ENCODE peak calls at places on chromosomes 3 and 15, in four cellular contexts. One of them, this sample, is unnamed.

GRCh38 chr15:77818484-77819270 is 186.0 kb upstream of the LINGO1 start:
- DNase-seq in IMR-90: no peak
- DNase-seq in GM12878: no peak
- DNase-seq in A549: no peak
- DNase-seq in this sample: no peak

GRCh38 chr3:158104346-158105020 is 1.7 kb downstream of the SHOX2 start:
- DNase-seq in A549: no peak
- DNase-seq in IMR-90: no peak
- DNase-seq in GM12878: no peak
- DNase-seq in this sample: no peak

GRCh38 chr3:126021702-126022101 is 52.7 kb downstream of the ROPN1B start:
- DNase-seq in A549: no peak
- DNase-seq in GM12878: no peak
- DNase-seq in IMR-90: no peak
- DNase-seq in this sample: no peak

GRCh38 chr3:119880966-119881365 is 99.1 kb downstream of the NR1I2 start:
- DNase-seq in GM12878: no peak
- DNase-seq in IMR-90: peak; percentile 62
- DNase-seq in A549: no peak
- DNase-seq in this sample: no peak

GRCh38 chr3:195546130-195546560 is 3.0 kb upstream of the PPP1R2 start:
- DNase-seq in A549: peak; percentile 60
- DNase-seq in IMR-90: peak; percentile 73
- DNase-seq in GM12878: no peak
- DNase-seq in this sample: no peak

GRCh38 chr3:172084871-172085556 is 45.6 kb downstream of the FNDC3B start:
- DNase-seq in A549: no peak
- DNase-seq in IMR-90: peak; percentile 40
- DNase-seq in GM12878: no peak
- DNase-seq in this sample: no peak

GRCh38 chr15:77871838-77872371 is 205.6 kb downstream of the TBC1D2B start:
- DNase-seq in IMR-90: no peak
- DNase-seq in GM12878: no peak
- DNase-seq in A549: no peak
- DNase-seq in this sample: peak; percentile 43

GRCh38 chr15:25136119-25136518 is 181.3 kb downstream of the SNRPN start:
- DNase-seq in GM12878: no peak
- DNase-seq in A549: peak; percentile 7
- DNase-seq in IMR-90: peak; percentile 15
- DNase-seq in this sample: peak; percentile 7

GRCh38 chr3:82643948-82644347 is 882.5 kb upstream of the GBE1 start:
- DNase-seq in A549: peak; percentile 26
- DNase-seq in IMR-90: no peak
- DNase-seq in GM12878: no peak
- DNase-seq in this sample: no peak

GRCh38 chr3:14863324-14864100 is 44.8 kb downstream of the FGD5 start:
- DNase-seq in A549: no peak
- DNase-seq in IMR-90: no peak
- DNase-seq in GM12878: no peak
- DNase-seq in this sample: no peak

DNA sequence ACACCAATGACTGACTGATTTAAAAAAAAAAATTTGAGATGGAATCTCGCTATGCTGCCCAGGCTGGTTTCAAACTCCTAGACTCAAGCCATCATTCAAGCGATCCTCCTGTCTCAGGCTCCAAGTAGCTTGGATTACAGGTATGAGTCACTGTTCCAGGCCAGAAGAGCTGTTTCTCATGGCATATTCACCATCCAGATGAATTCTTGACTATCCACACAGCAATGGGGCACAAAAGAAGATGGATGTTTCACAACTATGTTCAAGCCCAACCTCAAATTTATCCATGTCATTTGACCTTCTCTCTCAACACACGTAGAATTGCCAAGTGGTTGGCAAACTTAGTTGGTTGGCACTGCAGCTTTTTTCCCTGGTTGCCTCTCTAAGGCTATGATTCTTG is 40.6 kb downstream of the PRICKLE2 start:
- DNase-seq in IMR-90: peak; percentile 71
- DNase-seq in A549: peak; percentile 27
- DNase-seq in GM12878: no peak
- DNase-seq in this sample: no peak
- TF ChIP-seq ELK1 in IMR-90: no peak
- TF ChIP-seq ELK1 in A549: no peak
- TF ChIP-seq ELK1 in GM12878: no peak
- TF ChIP-seq ELK1 in this sample: no peak

GRCh38 chr3:179672918-179673317 is 20.1 kb downstream of the USP13 start:
- DNase-seq in IMR-90: no peak
- DNase-seq in GM12878: no peak
- DNase-seq in A549: no peak
- DNase-seq in this sample: no peak
- TF ChIP-seq ELK1 in IMR-90: no peak
- TF ChIP-seq ELK1 in GM12878: no peak
- TF ChIP-seq ELK1 in A549: no peak
- TF ChIP-seq ELK1 in this sample: no peak

GRCh38 chr3:185936814-185937688 is 763 bp downstream of the TRA2B start:
- DNase-seq in A549: peak; percentile 85
- DNase-seq in IMR-90: peak; percentile 83
- DNase-seq in GM12878: peak; percentile 48
- DNase-seq in this sample: peak; percentile 79
- TF ChIP-seq ELK1 in A549: no peak
- TF ChIP-seq ELK1 in IMR-90: no peak
- TF ChIP-seq ELK1 in GM12878: no peak
- TF ChIP-seq ELK1 in this sample: no peak

GRCh38 chr3:134009345-134010000 is 20.3 kb downstream of the SLCO2A1 start:
- DNase-seq in GM12878: no peak
- DNase-seq in A549: no peak
- DNase-seq in IMR-90: peak; percentile 52
- DNase-seq in this sample: no peak
- TF ChIP-seq ELK1 in GM12878: no peak
- TF ChIP-seq ELK1 in A549: no peak
- TF ChIP-seq ELK1 in IMR-90: no peak
- TF ChIP-seq ELK1 in this sample: no peak

GRCh38 chr3:46006646-46007045 is 11.0 kb upstream of the FYCO1 start:
- DNase-seq in GM12878: no peak
- DNase-seq in A549: no peak
- DNase-seq in IMR-90: peak; percentile 79
- DNase-seq in this sample: no peak
- TF ChIP-seq ELK1 in GM12878: no peak
- TF ChIP-seq ELK1 in A549: no peak
- TF ChIP-seq ELK1 in IMR-90: no peak
- TF ChIP-seq ELK1 in this sample: no peak

DNA sequence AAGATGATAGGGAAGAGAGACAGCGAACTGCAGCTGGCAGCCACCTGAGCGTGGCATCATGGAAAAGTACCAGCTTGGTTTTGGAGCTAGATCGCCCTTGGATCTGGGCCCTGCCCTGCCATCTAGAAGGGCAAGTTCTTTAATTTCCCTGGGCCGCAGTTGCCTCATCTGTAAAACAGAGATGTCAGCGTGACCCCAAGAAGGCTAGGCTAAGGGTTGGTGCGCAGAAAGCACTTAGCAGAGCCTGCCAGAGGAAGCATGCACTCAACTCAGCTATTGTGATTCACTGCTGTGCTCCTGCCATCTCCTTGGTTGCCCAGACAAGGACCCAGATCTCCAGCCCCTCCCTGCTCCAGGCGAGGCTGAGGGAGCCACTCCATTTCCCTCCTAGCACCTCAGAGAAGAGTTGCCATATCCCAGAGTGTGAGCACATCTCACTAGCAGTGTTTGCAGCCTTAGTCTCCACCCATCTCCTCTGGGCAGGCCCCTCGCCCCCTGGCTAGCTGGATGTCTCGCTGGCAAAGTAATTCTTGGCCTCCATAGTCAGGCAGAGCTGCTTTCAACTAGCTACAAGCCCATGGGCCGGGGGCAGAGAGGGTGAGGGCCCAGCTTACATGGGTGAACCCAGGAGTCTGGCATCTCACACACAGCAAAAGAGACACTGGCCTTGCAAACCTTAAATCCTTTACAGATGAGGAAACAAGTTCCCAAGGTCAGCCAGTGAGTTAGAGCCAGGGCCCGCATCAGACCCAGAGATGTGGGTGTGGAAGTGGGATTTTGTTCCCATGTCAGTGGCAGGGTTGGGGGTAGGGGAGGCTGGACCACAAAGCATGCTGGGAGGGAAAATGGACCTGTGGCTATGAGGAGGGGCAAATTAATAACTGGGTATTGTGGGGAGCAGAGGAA is 280.7 kb upstream of the TLE3 start:
- DNase-seq in IMR-90: no peak
- DNase-seq in GM12878: no peak
- DNase-seq in A549: no peak
- DNase-seq in this sample: no peak
- TF ChIP-seq ELK1 in IMR-90: no peak
- TF ChIP-seq ELK1 in GM12878: no peak
- TF ChIP-seq ELK1 in A549: no peak
- TF ChIP-seq ELK1 in this sample: no peak

GRCh38 chr3:134199240-134199639 is 51.4 kb downstream of the RYK start:
- DNase-seq in A549: no peak
- DNase-seq in IMR-90: no peak
- DNase-seq in GM12878: no peak
- DNase-seq in this sample: no peak

GRCh38 chr3:134201201-134202130 is 49.2 kb downstream of the RYK start:
- DNase-seq in A549: no peak
- DNase-seq in IMR-90: peak; percentile 93
- DNase-seq in GM12878: no peak
- DNase-seq in this sample: no peak

GRCh38 chr3:134194247-134194646 is 56.4 kb downstream of the RYK start:
- DNase-seq in GM12878: no peak
- DNase-seq in IMR-90: no peak
- DNase-seq in A549: no peak
- DNase-seq in this sample: no peak

GRCh38 chr3:134198414-134198813 is 52.2 kb downstream of the RYK start:
- DNase-seq in A549: no peak
- DNase-seq in GM12878: no peak
- DNase-seq in IMR-90: no peak
- DNase-seq in this sample: no peak

GRCh38 chr3:134197681-134198261 is 52.9 kb downstream of the RYK start:
- DNase-seq in A549: peak; percentile 44
- DNase-seq in IMR-90: peak; percentile 83
- DNase-seq in GM12878: peak; percentile 24
- DNase-seq in this sample: peak; percentile 42
- TF ChIP-seq ELK1 in A549: no peak
- TF ChIP-seq ELK1 in IMR-90: no peak
- TF ChIP-seq ELK1 in GM12878: no peak
- TF ChIP-seq ELK1 in this sample: no peak

This sample was measured in K562.